ENCODE peak calls at places on chromosomes 12 and 14, in seven cellular contexts. One of them, this sample, is unnamed. For H3K4me1, the result is how much of the 10 kb centered on the place peaks cover.

GRCh38 chr12:42475055-42475454 is 114.5 kb downstream of the PRICKLE1 start:
- DNase-seq in neural progenitor cell: no peak
- DNase-seq in psoas muscle: no peak
- DNase-seq in adrenal gland: no peak
- DNase-seq in H1: no peak
- DNase-seq in left lung: no peak
- DNase-seq in ovary: no peak
- DNase-seq in this sample: no peak

GRCh38 chr14:39576258-39576657 is 144.0 kb upstream of the FBXO33 start:
- DNase-seq in neural progenitor cell: no peak
- DNase-seq in psoas muscle: no peak
- DNase-seq in adrenal gland: no peak
- DNase-seq in H1: no peak
- DNase-seq in left lung: no peak
- DNase-seq in ovary: no peak
- DNase-seq in this sample: no peak

GRCh38 chr14:55592426-55592825 is 12.4 kb downstream of the KTN1 start:
- DNase-seq in neural progenitor cell: no peak
- DNase-seq in psoas muscle: no peak
- DNase-seq in adrenal gland: no peak
- DNase-seq in H1: no peak
- DNase-seq in left lung: no peak
- DNase-seq in ovary: no peak
- DNase-seq in this sample: no peak

GRCh38 chr12:104823985-104824441 is 134.1 kb downstream of the SLC41A2 start:
- DNase-seq in neural progenitor cell: no peak
- DNase-seq in psoas muscle: peak
- DNase-seq in adrenal gland: no peak
- DNase-seq in H1: no peak
- DNase-seq in left lung: peak
- DNase-seq in ovary: no peak
- DNase-seq in this sample: peak

GRCh38 chr14:23182372-23183014 is 967 bp downstream of the SLC7A8 start:
- DNase-seq in neural progenitor cell: peak
- DNase-seq in psoas muscle: peak
- DNase-seq in adrenal gland: peak
- DNase-seq in H1: peak
- DNase-seq in left lung: peak
- DNase-seq in ovary: peak
- DNase-seq in this sample: peak

GRCh38 chr12:127613056-127613455 is 653.9 kb upstream of the TMEM132C start:
- DNase-seq in neural progenitor cell: no peak
- DNase-seq in psoas muscle: no peak
- DNase-seq in adrenal gland: peak
- DNase-seq in H1: no peak
- DNase-seq in left lung: no peak
- DNase-seq in ovary: no peak
- DNase-seq in this sample: no peak

GRCh38 chr14:86505808-86506207 is 975.9 kb downstream of the FLRT2 start:
- DNase-seq in neural progenitor cell: no peak
- DNase-seq in psoas muscle: no peak
- DNase-seq in adrenal gland: no peak
- DNase-seq in H1: no peak
- DNase-seq in left lung: no peak
- DNase-seq in ovary: no peak
- DNase-seq in this sample: no peak

GRCh38 chr14:72740966-72741835 is 152.7 kb downstream of the DPF3 start:
- DNase-seq in neural progenitor cell: no peak
- DNase-seq in psoas muscle: no peak
- DNase-seq in adrenal gland: peak
- DNase-seq in H1: no peak
- DNase-seq in left lung: no peak
- DNase-seq in ovary: no peak
- DNase-seq in this sample: no peak

GRCh38 chr12:52494518-52494917 is 1.5 kb upstream of the KRT6A start:
- DNase-seq in neural progenitor cell: no peak
- DNase-seq in psoas muscle: no peak
- DNase-seq in adrenal gland: peak
- DNase-seq in H1: no peak
- DNase-seq in left lung: no peak
- DNase-seq in ovary: no peak
- DNase-seq in this sample: no peak

GRCh38 chr14:68146812-68147211 is 327.2 kb downstream of the RAD51B start:
- DNase-seq in neural progenitor cell: no peak
- DNase-seq in psoas muscle: no peak
- DNase-seq in adrenal gland: no peak
- DNase-seq in H1: no peak
- DNase-seq in left lung: no peak
- DNase-seq in ovary: no peak
- DNase-seq in this sample: no peak

GRCh38 chr12:19764408-19764807 is 325.1 kb downstream of the AEBP2 start:
- DNase-seq in neural progenitor cell: no peak
- DNase-seq in psoas muscle: no peak
- DNase-seq in adrenal gland: no peak
- DNase-seq in H1: no peak
- DNase-seq in left lung: no peak
- DNase-seq in ovary: no peak
- DNase-seq in this sample: no peak

GRCh38 chr12:32032205-32032810 is 73.1 kb downstream of the RESF1 start:
- DNase-seq in neural progenitor cell: no peak
- DNase-seq in psoas muscle: no peak
- DNase-seq in adrenal gland: no peak
- DNase-seq in H1: no peak
- DNase-seq in left lung: no peak
- DNase-seq in ovary: no peak
- DNase-seq in this sample: no peak

GRCh38 chr14:55276736-55277135 is 5.5 kb downstream of the FBXO34 start:
- DNase-seq in neural progenitor cell: no peak
- DNase-seq in psoas muscle: no peak
- DNase-seq in adrenal gland: no peak
- DNase-seq in H1: no peak
- DNase-seq in left lung: no peak
- DNase-seq in ovary: no peak
- DNase-seq in this sample: no peak

GRCh38 chr12:66189476-66189823 is 436 bp downstream of the IRAK3 start:
- DNase-seq in neural progenitor cell: no peak
- DNase-seq in psoas muscle: no peak
- DNase-seq in adrenal gland: no peak
- DNase-seq in H1: no peak
- DNase-seq in left lung: no peak
- DNase-seq in ovary: no peak
- DNase-seq in this sample: peak

GRCh38 chr12:76719171-76719631 is 44.7 kb upstream of the ZDHHC17 start:
- DNase-seq in neural progenitor cell: no peak
- DNase-seq in psoas muscle: no peak
- DNase-seq in adrenal gland: no peak
- DNase-seq in H1: no peak
- DNase-seq in left lung: no peak
- DNase-seq in ovary: no peak
- DNase-seq in this sample: no peak

GRCh38 chr12:81644503-81644902 is 114.6 kb downstream of the PPFIA2 start:
- DNase-seq in neural progenitor cell: peak
- DNase-seq in psoas muscle: no peak
- DNase-seq in adrenal gland: no peak
- DNase-seq in H1: no peak
- DNase-seq in left lung: no peak
- DNase-seq in ovary: no peak
- DNase-seq in this sample: no peak

GRCh38 chr12:76720068-76720467 is 43.8 kb upstream of the ZDHHC17 start:
- DNase-seq in neural progenitor cell: no peak
- DNase-seq in psoas muscle: no peak
- DNase-seq in adrenal gland: no peak
- DNase-seq in H1: no peak
- DNase-seq in left lung: no peak
- DNase-seq in ovary: no peak
- DNase-seq in this sample: no peak

GRCh38 chr12:124506832-124507153 is 60.6 kb downstream of the NCOR2 start:
- DNase-seq in neural progenitor cell: no peak
- DNase-seq in psoas muscle: no peak
- DNase-seq in adrenal gland: no peak
- DNase-seq in H1: no peak
- DNase-seq in left lung: peak
- DNase-seq in ovary: no peak
- DNase-seq in this sample: no peak

GRCh38 chr12:124505001-124505818 is 62.2 kb downstream of the NCOR2 start:
- DNase-seq in neural progenitor cell: no peak
- DNase-seq in psoas muscle: peak
- DNase-seq in adrenal gland: no peak
- DNase-seq in H1: no peak
- DNase-seq in left lung: no peak
- DNase-seq in ovary: no peak
- DNase-seq in this sample: no peak

GRCh38 chr12:124504273-124505000 is 63.0 kb downstream of the NCOR2 start:
- DNase-seq in neural progenitor cell: peak
- DNase-seq in psoas muscle: peak
- DNase-seq in adrenal gland: no peak
- DNase-seq in H1: peak
- DNase-seq in left lung: no peak
- DNase-seq in ovary: no peak
- DNase-seq in this sample: no peak

GRCh38 chr12:124507188-124508109 is 60.0 kb downstream of the NCOR2 start:
- DNase-seq in neural progenitor cell: peak
- DNase-seq in psoas muscle: peak
- DNase-seq in adrenal gland: peak
- DNase-seq in H1: no peak
- DNase-seq in left lung: no peak
- DNase-seq in ovary: no peak
- DNase-seq in this sample: no peak

DNA sequence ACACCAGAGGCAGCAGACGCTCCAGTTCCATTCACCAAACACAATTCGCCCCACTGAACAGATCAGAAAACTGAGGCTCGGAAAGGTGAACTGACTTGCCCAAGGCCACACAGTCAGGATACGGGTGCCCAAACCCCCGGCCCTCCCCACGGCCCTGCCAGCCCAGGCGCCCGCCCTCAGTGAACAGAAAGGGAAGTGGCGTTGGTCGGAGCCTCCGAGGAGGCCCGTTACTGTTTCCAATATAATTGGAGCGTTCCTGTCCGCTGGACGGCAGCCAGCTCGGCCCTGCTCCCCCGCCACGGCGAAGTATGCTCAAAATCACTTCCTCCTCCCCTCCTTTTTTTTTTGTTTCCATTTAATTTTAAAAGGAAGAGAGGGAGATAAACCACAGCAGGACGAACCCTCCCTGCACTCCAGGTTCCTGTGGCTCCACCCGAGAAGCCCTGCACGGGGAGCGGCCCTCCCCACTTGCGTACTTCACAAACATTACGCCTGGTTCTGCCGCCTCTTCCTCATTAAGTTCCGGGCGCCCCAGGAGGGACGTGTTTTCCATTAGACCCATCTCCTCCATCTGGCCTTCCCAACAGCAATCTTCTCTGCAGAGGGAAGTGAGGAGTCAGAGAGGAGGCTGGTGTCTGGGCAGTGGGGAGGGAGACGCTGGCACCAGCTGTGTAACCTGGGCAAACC is 61.1 kb downstream of the NCOR2 start:
- DNase-seq in neural progenitor cell: peak
- DNase-seq in psoas muscle: peak
- DNase-seq in adrenal gland: peak
- DNase-seq in H1: no peak
- DNase-seq in left lung: peak
- DNase-seq in ovary: peak
- DNase-seq in this sample: peak
- TF ChIP-seq CTCF in neural progenitor cell: no peak
- TF ChIP-seq CTCF in psoas muscle: no peak
- TF ChIP-seq CTCF in adrenal gland: no peak
- TF ChIP-seq CTCF in H1: no peak
- TF ChIP-seq CTCF in left lung: no peak
- TF ChIP-seq CTCF in ovary: no peak
- TF ChIP-seq CTCF in this sample: no peak

GRCh38 chr12:58916891-58917570 is 3.3 kb downstream of the LRIG3 start:
- DNase-seq in neural progenitor cell: peak
- DNase-seq in psoas muscle: no peak
- DNase-seq in adrenal gland: no peak
- DNase-seq in H1: no peak
- DNase-seq in left lung: no peak
- DNase-seq in ovary: no peak
- DNase-seq in this sample: no peak

GRCh38 chr12:58916153-58916709 is 4.1 kb downstream of the LRIG3 start:
- DNase-seq in neural progenitor cell: no peak
- DNase-seq in psoas muscle: no peak
- DNase-seq in adrenal gland: no peak
- DNase-seq in H1: no peak
- DNase-seq in left lung: no peak
- DNase-seq in ovary: no peak
- DNase-seq in this sample: no peak

GRCh38 chr12:58917699-58918334 is 2.5 kb downstream of the LRIG3 start:
- DNase-seq in neural progenitor cell: peak
- DNase-seq in psoas muscle: no peak
- DNase-seq in adrenal gland: no peak
- DNase-seq in H1: no peak
- DNase-seq in left lung: no peak
- DNase-seq in ovary: no peak
- DNase-seq in this sample: no peak

GRCh38 chr12:58914457-58914856 is 5.8 kb downstream of the LRIG3 start:
- DNase-seq in neural progenitor cell: no peak
- DNase-seq in psoas muscle: no peak
- DNase-seq in adrenal gland: no peak
- DNase-seq in H1: no peak
- DNase-seq in left lung: no peak
- DNase-seq in ovary: no peak
- DNase-seq in this sample: no peak

GRCh38 chr12:58915634-58916033 is 4.7 kb downstream of the LRIG3 start:
- DNase-seq in neural progenitor cell: peak
- DNase-seq in psoas muscle: no peak
- DNase-seq in adrenal gland: peak
- DNase-seq in H1: no peak
- DNase-seq in left lung: no peak
- DNase-seq in ovary: peak
- DNase-seq in this sample: peak
- H3K4me1 ChIP-seq in neural progenitor cell: half or more
- H3K4me1 ChIP-seq in psoas muscle: under half
- H3K4me1 ChIP-seq in adrenal gland: under half
- H3K4me1 ChIP-seq in H1: under half
- H3K4me1 ChIP-seq in left lung: under half
- H3K4me1 ChIP-seq in ovary: under half
- H3K4me1 ChIP-seq in this sample: under half

GRCh38 chr12:120121766-120122293 is 5.3 kb upstream of the RAB35 start:
- DNase-seq in neural progenitor cell: no peak
- DNase-seq in psoas muscle: no peak
- DNase-seq in adrenal gland: no peak
- DNase-seq in H1: no peak
- DNase-seq in left lung: no peak
- DNase-seq in ovary: no peak
- DNase-seq in this sample: no peak
- H3K4me3 ChIP-seq in neural progenitor cell: no peak
- H3K4me3 ChIP-seq in psoas muscle: no peak
- H3K4me3 ChIP-seq in adrenal gland: no peak
- H3K4me3 ChIP-seq in H1: no peak
- H3K4me3 ChIP-seq in left lung: no peak
- H3K4me3 ChIP-seq in ovary: no peak
- H3K4me3 ChIP-seq in this sample: no peak

DNA sequence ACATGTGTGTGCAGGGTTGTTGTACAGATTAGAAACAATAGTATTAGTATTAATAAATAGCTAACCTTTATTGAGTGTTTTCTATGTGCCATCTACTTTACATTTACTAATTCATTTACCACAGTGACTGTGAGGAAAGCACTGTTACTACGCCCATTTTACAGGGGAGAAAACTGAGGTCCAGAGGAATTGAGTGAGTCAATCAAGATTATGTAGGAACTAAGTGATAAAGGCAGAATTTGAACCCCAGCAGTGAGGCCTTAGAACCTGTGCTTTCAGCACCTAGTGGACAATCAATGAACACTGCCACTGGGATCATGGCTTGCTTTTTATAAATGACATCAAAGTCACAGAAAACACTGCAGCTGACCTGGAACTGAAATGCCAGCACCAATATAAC is 28.2 kb downstream of the NT5DC3 start:
- DNase-seq in neural progenitor cell: no peak
- DNase-seq in psoas muscle: no peak
- DNase-seq in adrenal gland: no peak
- DNase-seq in H1: no peak
- DNase-seq in left lung: no peak
- DNase-seq in ovary: no peak
- DNase-seq in this sample: no peak
- TF ChIP-seq CTCF in neural progenitor cell: no peak
- TF ChIP-seq CTCF in psoas muscle: no peak
- TF ChIP-seq CTCF in adrenal gland: no peak
- TF ChIP-seq CTCF in H1: no peak
- TF ChIP-seq CTCF in left lung: no peak
- TF ChIP-seq CTCF in ovary: no peak
- TF ChIP-seq CTCF in this sample: no peak